ENCODE peak calls at places on chromosomes 11 and 22, in seven cellular contexts. R is iPS DF 19.7, G is GM12865, X is sigmoid colon, H is left cardiac atrium, V is right cardiac atrium, K is HS-5. L is an unnamed sample.

GRCh38 chr22:42978453-42979103 is 36.4 kb downstream of the PACSIN2 start:
- DNase-seq in X (no peak), V (no peak), H (no peak), G (no peak), K (no peak), R (no peak), L (no peak)

GRCh38 chr11:34349882-34350281 is 7.9 kb downstream of the ABTB2 start:
- DNase-seq in K (no peak), R (no peak), X (no peak), V (no peak), G (no peak), H (no peak), L (no peak)

GRCh38 chr11:17692931-17693330 is 26.4 kb upstream of the MYOD1 start:
- DNase-seq in H (no peak), X (no peak), R (no peak), G (no peak), V (no peak), K (no peak), L (no peak)

GRCh38 chr11:67631853-67632174 is 2.1 kb upstream of the NUDT8 start:
- DNase-seq in X (no peak), G (no peak), R (no peak), V (no peak), K (no peak), H (no peak), L (no peak)

GRCh38 chr11:45264839-45265515 is 21.2 kb downstream of the SYT13 start:
- DNase-seq in H (no peak), K (peak), R (no peak), X (no peak), G (no peak), V (no peak), L (peak)

GRCh38 chr22:35140879-35141745 is 75.2 kb downstream of the ISX start:
- DNase-seq in K (no peak), H (no peak), X (no peak), V (no peak), R (no peak), G (peak), L (no peak)

GRCh38 chr22:37186228-37186996 is 1.6 kb downstream of the C1QTNF6 start:
- DNase-seq in R (peak), H (peak), K (no peak), V (peak), X (peak), G (peak), L (no peak)

GRCh38 chr11:114764563-114764962 is 86.2 kb downstream of the NXPE2 start:
- DNase-seq in H (no peak), V (no peak), G (no peak), R (no peak), X (no peak), K (no peak), L (no peak)

GRCh38 chr11:2570841-2571597 is 126.2 kb downstream of the KCNQ1 start:
- DNase-seq in X (peak), R (no peak), H (no peak), K (no peak), G (no peak), V (peak), L (no peak)

GRCh38 chr11:127713226-127713625 is 712.7 kb upstream of the KIRREL3 start:
- DNase-seq in G (peak), H (no peak), K (no peak), V (no peak), R (no peak), X (no peak), L (no peak)

GRCh38 chr11:130125638-130126037 is 33.9 kb upstream of the ST14 start:
- DNase-seq in G (no peak), V (no peak), X (no peak), H (no peak), R (no peak), K (no peak), L (no peak)

GRCh38 chr22:46114518-46115387 is 35.6 kb upstream of the PPARA start:
- DNase-seq in G (no peak), H (no peak), X (no peak), V (no peak), K (no peak), R (no peak), L (no peak)

L was measured in BJ.